ENCODE peak calls at places on chromosomes 12 and 14, in eight cellular contexts. One of them, this sample, is unnamed.

GRCh38 chr14:69574266-69574953 is at the start of gene CCDC177:
- DNase-seq in DMS153: peak
- DNase-seq in left colon: peak
- DNase-seq in cerebellum: peak
- DNase-seq in hippocampal formation: no peak
- DNase-seq in AG08395: peak
- DNase-seq in GM04503: no peak
- DNase-seq in IMR-90: peak
- DNase-seq in this sample: peak

GRCh38 chr14:23430733-23431105 is 4.7 kb downstream of the MYH7 start:
- DNase-seq in cerebellum: no peak
- DNase-seq in GM04503: no peak
- DNase-seq in AG08395: peak
- DNase-seq in DMS153: no peak
- DNase-seq in left colon: no peak
- DNase-seq in hippocampal formation: peak
- DNase-seq in IMR-90: no peak
- DNase-seq in this sample: peak

GRCh38 chr12:58414398-58414871 is 473.1 kb downstream of the ATP23 start:
- DNase-seq in GM04503: no peak
- DNase-seq in DMS153: no peak
- DNase-seq in hippocampal formation: no peak
- DNase-seq in AG08395: peak
- DNase-seq in IMR-90: peak
- DNase-seq in cerebellum: no peak
- DNase-seq in left colon: no peak
- DNase-seq in this sample: no peak

GRCh38 chr12:32301216-32301615 is 98.1 kb upstream of the FGD4 start:
- DNase-seq in cerebellum: no peak
- DNase-seq in DMS153: no peak
- DNase-seq in AG08395: no peak
- DNase-seq in left colon: no peak
- DNase-seq in GM04503: no peak
- DNase-seq in hippocampal formation: no peak
- DNase-seq in IMR-90: peak
- DNase-seq in this sample: no peak

GRCh38 chr14:61399365-61399764 is 78.0 kb downstream of the PRKCH start:
- DNase-seq in hippocampal formation: no peak
- DNase-seq in AG08395: no peak
- DNase-seq in DMS153: no peak
- DNase-seq in IMR-90: no peak
- DNase-seq in left colon: no peak
- DNase-seq in GM04503: no peak
- DNase-seq in cerebellum: no peak
- DNase-seq in this sample: no peak

GRCh38 chr12:19382111-19382526 is 57.2 kb upstream of the AEBP2 start:
- DNase-seq in IMR-90: peak
- DNase-seq in GM04503: peak
- DNase-seq in cerebellum: no peak
- DNase-seq in DMS153: no peak
- DNase-seq in AG08395: peak
- DNase-seq in left colon: no peak
- DNase-seq in hippocampal formation: no peak
- DNase-seq in this sample: peak

GRCh38 chr14:92969470-92970232 is 46.7 kb downstream of the CHGA start:
- DNase-seq in left colon: no peak
- DNase-seq in AG08395: no peak
- DNase-seq in DMS153: no peak
- DNase-seq in GM04503: no peak
- DNase-seq in hippocampal formation: no peak
- DNase-seq in cerebellum: no peak
- DNase-seq in IMR-90: no peak
- DNase-seq in this sample: no peak

GRCh38 chr14:45201908-45202307 is 51.1 kb downstream of the MIS18BP1 start:
- DNase-seq in IMR-90: no peak
- DNase-seq in DMS153: no peak
- DNase-seq in left colon: no peak
- DNase-seq in AG08395: peak
- DNase-seq in hippocampal formation: no peak
- DNase-seq in cerebellum: no peak
- DNase-seq in GM04503: no peak
- DNase-seq in this sample: peak

GRCh38 chr14:95085321-95085720 is 72.0 kb downstream of the DICER1 start:
- DNase-seq in IMR-90: no peak
- DNase-seq in cerebellum: no peak
- DNase-seq in hippocampal formation: no peak
- DNase-seq in DMS153: no peak
- DNase-seq in GM04503: no peak
- DNase-seq in AG08395: no peak
- DNase-seq in left colon: no peak
- DNase-seq in this sample: no peak

GRCh38 chr12:21526053-21526452 is at the start of gene SPX:
- DNase-seq in IMR-90: peak
- DNase-seq in AG08395: no peak
- DNase-seq in cerebellum: no peak
- DNase-seq in DMS153: peak
- DNase-seq in GM04503: no peak
- DNase-seq in left colon: no peak
- DNase-seq in hippocampal formation: no peak
- DNase-seq in this sample: no peak

GRCh38 chr12:45612044-45612794 is 117.3 kb upstream of the ARID2 start:
- DNase-seq in DMS153: no peak
- DNase-seq in cerebellum: no peak
- DNase-seq in left colon: no peak
- DNase-seq in IMR-90: peak
- DNase-seq in AG08395: no peak
- DNase-seq in GM04503: no peak
- DNase-seq in hippocampal formation: no peak
- DNase-seq in this sample: peak

GRCh38 chr12:52207895-52208294 is 16.1 kb upstream of the KRT80 start:
- DNase-seq in GM04503: peak
- DNase-seq in AG08395: peak
- DNase-seq in left colon: peak
- DNase-seq in DMS153: peak
- DNase-seq in IMR-90: peak
- DNase-seq in cerebellum: peak
- DNase-seq in hippocampal formation: no peak
- DNase-seq in this sample: peak

GRCh38 chr12:123934016-123934620 is 38.5 kb downstream of the CCDC92 start:
- DNase-seq in AG08395: no peak
- DNase-seq in cerebellum: no peak
- DNase-seq in left colon: no peak
- DNase-seq in hippocampal formation: no peak
- DNase-seq in IMR-90: no peak
- DNase-seq in GM04503: no peak
- DNase-seq in DMS153: no peak
- DNase-seq in this sample: no peak

GRCh38 chr14:92653162-92653651 is 95.2 kb downstream of the LGMN start:
- DNase-seq in left colon: no peak
- DNase-seq in GM04503: no peak
- DNase-seq in DMS153: no peak
- DNase-seq in AG08395: no peak
- DNase-seq in hippocampal formation: no peak
- DNase-seq in IMR-90: no peak
- DNase-seq in cerebellum: no peak
- DNase-seq in this sample: no peak

GRCh38 chr14:63091394-63091996 is 46.2 kb upstream of the KCNH5 start:
- DNase-seq in hippocampal formation: no peak
- DNase-seq in GM04503: no peak
- DNase-seq in IMR-90: no peak
- DNase-seq in cerebellum: no peak
- DNase-seq in left colon: no peak
- DNase-seq in DMS153: no peak
- DNase-seq in AG08395: no peak
- DNase-seq in this sample: no peak

GRCh38 chr12:105419606-105420005 is 89.1 kb downstream of the C12orf75 start:
- DNase-seq in GM04503: no peak
- DNase-seq in IMR-90: no peak
- DNase-seq in AG08395: no peak
- DNase-seq in cerebellum: no peak
- DNase-seq in hippocampal formation: no peak
- DNase-seq in left colon: no peak
- DNase-seq in DMS153: no peak
- DNase-seq in this sample: no peak

GRCh38 chr12:93713060-93713459 is 35.9 kb downstream of the CRADD start:
- DNase-seq in left colon: no peak
- DNase-seq in AG08395: no peak
- DNase-seq in hippocampal formation: no peak
- DNase-seq in IMR-90: no peak
- DNase-seq in GM04503: no peak
- DNase-seq in DMS153: no peak
- DNase-seq in cerebellum: no peak
- DNase-seq in this sample: no peak

GRCh38 chr14:57486767-57487379 is 6.8 kb downstream of the CCDC198 start:
- DNase-seq in GM04503: no peak
- DNase-seq in DMS153: peak
- DNase-seq in AG08395: peak
- DNase-seq in left colon: no peak
- DNase-seq in cerebellum: peak
- DNase-seq in hippocampal formation: peak
- DNase-seq in IMR-90: peak
- DNase-seq in this sample: peak

GRCh38 chr14:34620115-34620514 is 9.8 kb downstream of the SNX6 start:
- DNase-seq in cerebellum: no peak
- DNase-seq in left colon: no peak
- DNase-seq in IMR-90: no peak
- DNase-seq in AG08395: no peak
- DNase-seq in GM04503: no peak
- DNase-seq in hippocampal formation: no peak
- DNase-seq in DMS153: no peak
- DNase-seq in this sample: no peak

GRCh38 chr12:175250-175649 is 38.7 kb downstream of the SLC6A12 start:
- DNase-seq in hippocampal formation: no peak
- DNase-seq in GM04503: no peak
- DNase-seq in DMS153: no peak
- DNase-seq in left colon: no peak
- DNase-seq in AG08395: no peak
- DNase-seq in IMR-90: no peak
- DNase-seq in cerebellum: no peak
- DNase-seq in this sample: peak

GRCh38 chr14:64387232-64387737 is 868 bp upstream of the MTHFD1 start:
- DNase-seq in cerebellum: peak
- DNase-seq in AG08395: peak
- DNase-seq in left colon: no peak
- DNase-seq in GM04503: no peak
- DNase-seq in IMR-90: peak
- DNase-seq in hippocampal formation: no peak
- DNase-seq in DMS153: no peak
- DNase-seq in this sample: peak

GRCh38 chr14:41606249-41607118 is at the start of gene LRFN5:
- DNase-seq in cerebellum: peak
- DNase-seq in hippocampal formation: no peak
- DNase-seq in left colon: peak
- DNase-seq in GM04503: no peak
- DNase-seq in AG08395: no peak
- DNase-seq in IMR-90: peak
- DNase-seq in DMS153: no peak
- DNase-seq in this sample: no peak

GRCh38 chr12:53626702-53627169 is 554 bp upstream of the ATF7 start:
- DNase-seq in GM04503: no peak
- DNase-seq in IMR-90: no peak
- DNase-seq in left colon: no peak
- DNase-seq in DMS153: no peak
- DNase-seq in cerebellum: no peak
- DNase-seq in hippocampal formation: no peak
- DNase-seq in AG08395: no peak
- DNase-seq in this sample: no peak

GRCh38 chr12:116087399-116087798 is 190.1 kb downstream of the MED13L start:
- DNase-seq in hippocampal formation: no peak
- DNase-seq in left colon: no peak
- DNase-seq in cerebellum: no peak
- DNase-seq in AG08395: no peak
- DNase-seq in IMR-90: no peak
- DNase-seq in DMS153: no peak
- DNase-seq in GM04503: no peak
- DNase-seq in this sample: no peak

GRCh38 chr14:29990993-29991392 is 63.3 kb upstream of the PRKD1 start:
- DNase-seq in cerebellum: no peak
- DNase-seq in left colon: no peak
- DNase-seq in AG08395: no peak
- DNase-seq in DMS153: no peak
- DNase-seq in hippocampal formation: no peak
- DNase-seq in GM04503: no peak
- DNase-seq in IMR-90: no peak
- DNase-seq in this sample: no peak